ENCODE peak calls at places on chromosome 5, in ten cellular contexts. U, E, O, N, C, Q, L, D, M and J are unnamed samples.

GRCh38 chr5:14487896-14488570 is 93.6 kb upstream of the OTULINL start:
- DNase-seq in U (no peak), E (no peak), O (no peak), N (no peak), C (no peak), Q (no peak), L (no peak), D (no peak), M (no peak), J (no peak)

GRCh38 chr5:138636401-138636944 is 61.3 kb upstream of the HSPA9 start:
- DNase-seq in U (no peak), E (no peak), O (no peak), N (no peak), C (no peak), Q (no peak), L (no peak), D (no peak), M (no peak), J (no peak)

GRCh38 chr5:59039003-59039295 is 456.1 kb downstream of the RAB3C start:
- DNase-seq in U (no peak), E (no peak), O (peak; percentile 27), N (no peak), C (no peak), Q (no peak), L (no peak), D (no peak), M (no peak), J (no peak)

GRCh38 chr5:149356391-149356790 is 1.5 kb upstream of the PCYOX1L start:
- DNase-seq in U (no peak), E (no peak), O (no peak), N (no peak), C (no peak), Q (no peak), L (no peak), D (no peak), M (no peak), J (no peak)

GRCh38 chr5:542693-543311 is 18.6 kb upstream of the SLC9A3 start:
- DNase-seq in U (no peak), E (no peak), O (no peak), N (no peak), C (peak; percentile 81), Q (peak; percentile 21), L (peak; percentile 8), D (no peak), M (peak; percentile 7), J (no peak)

GRCh38 chr5:26192496-26192895 is 845.9 kb downstream of the CDH9 start:
- DNase-seq in U (peak; percentile 2), E (no peak), O (no peak), N (no peak), C (no peak), Q (no peak), L (no peak), D (no peak), M (no peak), J (no peak)

GRCh38 chr5:171619744-171620143 is 165.9 kb upstream of the SMIM23 start:
- DNase-seq in U (no peak), E (no peak), O (no peak), N (no peak), C (no peak), Q (no peak), L (no peak), D (no peak), M (no peak), J (no peak)

GRCh38 chr5:126812199-126812570 is 35.2 kb downstream of the LMNB1 start:
- DNase-seq in U (no peak), E (no peak), O (no peak), N (no peak), C (no peak), Q (no peak), L (no peak), D (no peak), M (no peak), J (no peak)